ENCODE peak calls at places on chromosomes 12 and 14, in six cellular contexts. Q, N, H, A, G and P are unnamed samples.

GRCh38 chr12:30100736-30101135 is 317.0 kb upstream of the TMTC1 start:
- DNase-seq in Q (no peak), N (no peak), H (no peak), A (no peak), G (no peak), P (no peak)

GRCh38 chr12:22313276-22313995 is 21.1 kb downstream of the ST8SIA1 start:
- DNase-seq in Q (no peak), N (no peak), H (no peak), A (no peak), G (no peak), P (no peak)

GRCh38 chr14:68879321-68879781 is 86.5 kb upstream of the ZFP36L1 start:
- DNase-seq in Q (no peak), N (no peak), H (no peak), A (no peak), G (no peak), P (no peak)

GRCh38 chr12:53485955-53486729 is 13.1 kb downstream of the MAP3K12 start:
- DNase-seq in Q (no peak), N (no peak), H (no peak), A (no peak), G (no peak), P (no peak)

GRCh38 chr12:121781751-121782615 is 11.5 kb downstream of the RHOF start:
- DNase-seq in Q (peak; percentile 38), N (no peak), H (peak; percentile 61), A (no peak), G (no peak), P (peak; percentile 72)

GRCh38 chr12:113194971-113195391 is 9.5 kb downstream of the RITA1 start:
- DNase-seq in Q (no peak), N (no peak), H (peak; percentile 66), A (no peak), G (no peak), P (peak; percentile 73)

GRCh38 chr14:58643366-58643765 is 5.6 kb downstream of the DACT1 start:
- DNase-seq in Q (no peak), N (no peak), H (peak; percentile 13), A (no peak), G (no peak), P (no peak)

GRCh38 chr12:6026998-6027397 is 81.9 kb upstream of the ANO2 start:
- DNase-seq in Q (peak; percentile 8), N (no peak), H (no peak), A (no peak), G (no peak), P (no peak)

GRCh38 chr12:72276212-72276865 is 4.2 kb downstream of the TRHDE start:
- DNase-seq in Q (no peak), N (no peak), H (no peak), A (no peak), G (no peak), P (no peak)

GRCh38 chr14:65359503-65359902 is 53.0 kb upstream of the FUT8 start:
- DNase-seq in Q (no peak), N (no peak), H (no peak), A (no peak), G (no peak), P (peak; percentile 59)

GRCh38 chr12:131473721-131474709 is 236.9 kb upstream of the SFSWAP start:
- DNase-seq in Q (peak; percentile 81), N (no peak), H (no peak), A (no peak), G (peak; percentile 61), P (no peak)

GRCh38 chr12:67854351-67854750 is 134.9 kb upstream of the IFNG-AS1 start:
- DNase-seq in Q (no peak), N (no peak), H (peak; percentile 16), A (no peak), G (no peak), P (no peak)

GRCh38 chr12:121295746-121296617 is 527 bp downstream of the CAMKK2 start:
- DNase-seq in Q (peak; percentile 50), N (peak; percentile 33), H (peak; percentile 29), A (no peak), G (peak; percentile 35), P (no peak)

GRCh38 chr12:110582286-110583136 is 607 bp downstream of the PPTC7 start:
- DNase-seq in Q (peak; percentile 58), N (peak; percentile 45), H (peak; percentile 80), A (no peak), G (peak; percentile 62), P (peak; percentile 33)

GRCh38 chr12:49340095-49340870 is 3.3 kb upstream of the C1QL4 start:
- DNase-seq in Q (no peak), N (no peak), H (no peak), A (no peak), G (no peak), P (no peak)

GRCh38 chr14:30889244-30889594 is 14.9 kb downstream of the COCH start:
- DNase-seq in Q (no peak), N (no peak), H (no peak), A (no peak), G (no peak), P (no peak)

GRCh38 chr12:68609955-68610434 is 704 bp upstream of the RAP1B start:
- DNase-seq in Q (no peak), N (no peak), H (no peak), A (no peak), G (no peak), P (peak; percentile 30)

GRCh38 chr14:101525646-101526527 is 35.4 kb upstream of the DIO3 start:
- DNase-seq in Q (no peak), N (no peak), H (no peak), A (no peak), G (peak; percentile 75), P (no peak)

GRCh38 chr12:18436163-18436562 is 174.8 kb downstream of the PIK3C2G start:
- DNase-seq in Q (no peak), N (no peak), H (no peak), A (no peak), G (no peak), P (no peak)

GRCh38 chr14:104583424-104584114 is 4.0 kb downstream of the C14orf180 start:
- DNase-seq in Q (no peak), N (no peak), H (no peak), A (no peak), G (no peak), P (no peak)

GRCh38 chr14:62409909-62410308 is 635.3 kb downstream of the KCNH5 start:
- DNase-seq in Q (no peak), N (no peak), H (peak; percentile 89), A (no peak), G (no peak), P (peak; percentile 80)

GRCh38 chr12:41368006-41368405 is 179.9 kb downstream of the PDZRN4 start:
- DNase-seq in Q (no peak), N (no peak), H (no peak), A (no peak), G (peak; percentile 33), P (peak; percentile 1)

DNA sequence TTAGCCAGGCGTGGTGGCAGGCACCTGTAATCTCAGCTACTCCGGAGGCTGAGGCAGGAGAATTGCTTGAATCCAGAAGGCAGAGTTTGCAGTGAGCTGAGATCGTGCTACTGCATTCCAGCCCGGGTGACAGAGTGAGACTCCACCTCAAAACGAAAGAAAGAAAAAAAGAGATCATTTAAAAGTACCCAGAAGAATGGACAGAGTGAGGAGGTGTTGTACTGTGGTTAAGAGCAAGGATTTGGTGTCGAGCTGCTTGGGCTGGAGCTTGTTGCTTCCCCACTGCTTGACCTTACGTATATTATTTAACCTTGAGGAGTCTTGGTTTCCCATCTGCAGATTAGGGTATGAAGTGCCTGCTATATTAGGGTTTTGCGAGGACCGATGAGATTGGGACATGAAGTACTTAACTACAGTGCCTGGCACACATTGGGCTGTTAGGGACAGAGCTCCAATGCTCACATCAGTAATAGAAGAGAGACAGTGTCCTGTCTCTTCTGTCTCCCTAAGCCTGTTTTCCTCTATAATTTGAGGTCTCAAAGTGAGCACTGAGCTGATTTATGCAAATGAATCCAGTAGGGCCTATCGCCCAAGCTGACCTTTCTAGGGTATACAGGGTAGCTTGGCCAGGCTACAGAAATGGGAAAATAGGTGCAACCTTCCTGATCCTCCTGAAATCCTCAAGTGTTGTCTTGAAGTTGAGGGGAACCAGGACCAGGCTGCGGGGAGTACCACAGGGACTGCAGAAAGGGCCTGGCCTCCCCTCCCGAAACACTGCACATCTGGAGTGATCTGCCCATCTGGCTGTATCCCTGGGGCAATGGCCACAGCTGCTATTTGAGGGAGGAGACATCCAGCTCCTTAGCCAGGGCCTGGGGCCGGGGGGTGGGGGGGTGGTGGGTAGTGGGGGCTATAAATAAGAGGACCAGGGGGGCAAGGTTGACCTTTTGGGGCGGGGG is 8.6 kb upstream of the HDAC7 start:
- DNase-seq in Q (no peak), N (no peak), H (no peak), A (no peak), G (no peak), P (no peak)
- H2BK5ac ChIP-seq in Q (no peak overlapping the region), N (no peak overlapping the region), H (no peak overlapping the region), A (peak overlapping the region; percentile 36), G (no peak overlapping the region), P (peak overlapping the region; percentile 41)

GRCh38 chr12:104985206-104985605 is 910 bp upstream of the NOPCHAP1 start:
- DNase-seq in Q (no peak), N (no peak), H (no peak), A (no peak), G (no peak), P (no peak)
- H3K9ac ChIP-seq in Q (no peak overlapping the region), N (no peak overlapping the region), H (no peak overlapping the region), A (no peak overlapping the region), G (no peak overlapping the region), P (no peak overlapping the region)

DNA sequence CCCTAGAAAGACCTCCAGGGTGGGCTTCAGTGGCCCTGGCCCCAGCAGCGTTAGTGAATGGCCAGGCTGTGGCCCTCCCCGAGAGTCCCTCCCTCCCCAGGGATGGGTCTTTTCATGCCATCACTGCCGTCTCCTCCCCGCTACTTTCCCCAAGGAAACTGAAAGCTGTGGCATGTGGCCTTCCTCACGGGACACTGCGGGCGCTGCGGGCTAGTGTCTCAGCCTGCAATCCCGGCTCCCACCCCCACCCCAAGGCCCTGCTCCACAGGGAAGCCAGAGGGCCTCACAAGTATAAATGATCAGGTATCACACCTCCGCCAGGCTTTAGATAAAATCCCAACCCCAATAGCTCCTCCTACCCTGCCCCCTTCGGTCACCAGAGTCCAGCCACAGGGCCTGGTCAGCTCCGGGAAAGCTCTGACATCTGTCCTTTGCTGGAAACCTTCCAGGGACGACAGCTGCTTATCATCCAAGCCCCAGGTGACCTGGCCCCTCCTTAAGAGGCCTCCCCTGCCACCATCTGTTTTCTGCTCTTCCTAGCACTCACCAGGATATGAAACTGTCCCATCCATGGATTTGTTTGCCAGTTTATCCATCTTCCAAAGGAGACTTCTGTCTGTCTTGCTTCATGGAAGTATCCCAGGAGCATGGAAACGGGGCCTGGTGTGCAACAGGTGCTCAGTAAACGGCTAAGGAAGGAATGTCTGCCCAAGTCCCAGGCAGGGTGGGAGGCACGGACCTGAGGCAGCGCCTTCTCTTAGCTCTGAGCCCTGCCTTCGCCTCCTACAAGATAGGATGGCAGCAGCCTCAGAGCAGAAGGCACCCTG is 31.6 kb downstream of the CCDC85C start:
- DNase-seq in Q (no peak), N (no peak), H (no peak), A (no peak), G (peak; percentile 39), P (no peak)
- H2AK5ac ChIP-seq in Q (no peak overlapping the region), N (peak overlapping the region; percentile 95), H (peak overlapping the region; percentile 43), A (peak overlapping the region; percentile 90), G (peak overlapping the region; percentile 97), P (peak overlapping the region; percentile 83)

DNA sequence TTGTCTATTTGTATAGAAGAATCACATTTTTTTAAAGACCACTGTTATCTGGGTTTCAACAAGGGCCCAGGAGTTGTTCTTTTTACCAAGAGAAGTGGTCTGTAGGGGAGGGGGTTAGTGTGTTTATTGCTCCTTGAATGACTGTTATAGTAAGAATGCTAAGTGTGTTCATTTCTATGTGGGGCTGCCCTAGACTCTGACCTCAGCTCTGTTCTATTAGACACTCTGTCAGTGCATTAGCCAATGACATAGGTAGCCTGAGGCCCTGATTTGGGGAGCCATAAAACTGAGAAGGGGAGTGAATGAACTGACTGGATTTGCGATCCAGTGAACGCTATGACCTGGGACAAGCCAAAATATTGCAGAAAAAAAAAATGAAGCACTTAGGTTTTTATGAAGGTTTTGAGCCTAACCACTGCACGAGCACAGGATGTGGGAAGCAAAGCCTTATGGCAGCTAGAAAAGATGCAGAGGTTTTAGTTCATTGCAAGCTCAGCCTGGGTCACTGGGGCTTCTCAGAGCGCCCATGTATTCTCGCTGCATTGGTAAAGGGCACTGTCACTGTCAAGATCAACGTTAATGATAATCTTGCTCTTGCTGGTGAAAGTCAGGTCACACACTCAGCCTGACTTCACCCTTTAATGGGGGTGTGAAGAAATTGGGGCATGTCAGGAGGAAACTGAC is 63.8 kb downstream of the PRKCH start:
- DNase-seq in Q (no peak), N (no peak), H (no peak), A (no peak), G (no peak), P (no peak)
- H2BK5ac ChIP-seq in Q (no peak overlapping the region), N (no peak overlapping the region), H (no peak overlapping the region), A (no peak overlapping the region), G (no peak overlapping the region), P (no peak overlapping the region)